ENCODE peak calls at places on chromosomes 1 and 21, in seven cellular contexts. O is GM23248, R is GM12865, W is fibroblast of villous mesenchyme, P is Peyer's patch, Z is esophagus squamous epithelium, X is OCI-LY7. B is an unnamed sample.
A peak's percentile ranks its signal among the peaks of the same experiment; 100 is the strongest.

GRCh38 chr21:39599191-39599966 is 13.4 kb upstream of the B3GALT5 start:
- DNase-seq in O (no peak), R (no peak), W (no peak), P (no peak), Z (no peak), X (no peak), B (no peak)

GRCh38 chr1:162007485-162007884 is 16.2 kb downstream of the OLFML2B start:
- DNase-seq in O (no peak), R (no peak), W (no peak), P (no peak), Z (no peak), X (no peak), B (no peak)

GRCh38 chr21:14366998-14367397 is 15.9 kb downstream of the HSPA13 start:
- DNase-seq in O (no peak), R (no peak), W (no peak), P (no peak), Z (no peak), X (no peak), B (no peak)

GRCh38 chr21:43890042-43890441 is 25.0 kb downstream of the AGPAT3 start:
- DNase-seq in O (no peak), R (no peak), W (no peak), P (no peak), Z (no peak), X (no peak), B (no peak)

GRCh38 chr1:87123610-87124009 is 205.1 kb upstream of the LMO4 start:
- DNase-seq in O (no peak), R (peak; percentile 39), W (no peak), P (no peak), Z (no peak), X (no peak), B (no peak)

GRCh38 chr1:156337052-156337887 is 822 bp downstream of the CCT3 start:
- DNase-seq in O (peak; percentile 35), R (peak; percentile 7), W (peak; percentile 8), P (no peak), Z (no peak), X (peak; percentile 8), B (no peak)

GRCh38 chr1:29508458-29509107 is 272.3 kb downstream of the PTPRU start:
- DNase-seq in O (no peak), R (no peak), W (no peak), P (peak; percentile 4), Z (no peak), X (no peak), B (no peak)

GRCh38 chr1:10870493-10871096 is 74.1 kb upstream of the CASZ1 start:
- DNase-seq in O (no peak), R (no peak), W (no peak), P (peak; percentile 54), Z (no peak), X (no peak), B (no peak)

GRCh38 chr1:17093822-17094393 is 25.3 kb downstream of the PADI2 start:
- DNase-seq in O (no peak), R (no peak), W (no peak), P (no peak), Z (no peak), X (no peak), B (no peak)

GRCh38 chr1:42587753-42588152 is 70.5 kb upstream of the PPIH start:
- DNase-seq in O (no peak), R (no peak), W (no peak), P (no peak), Z (no peak), X (no peak), B (no peak)

GRCh38 chr1:180135535-180135934 is 19.1 kb upstream of the QSOX1 start:
- DNase-seq in O (peak; percentile 20), R (no peak), W (no peak), P (no peak), Z (no peak), X (no peak), B (no peak)

GRCh38 chr1:226950875-226951274 is 10.8 kb downstream of the COQ8A start:
- DNase-seq in O (no peak), R (peak; percentile 29), W (no peak), P (no peak), Z (no peak), X (no peak), B (no peak)

GRCh38 chr1:173503391-173503790 is 26.3 kb downstream of the PRDX6 start:
- DNase-seq in O (peak; percentile 60), R (peak; percentile 19), W (peak; percentile 75), P (no peak), Z (no peak), X (no peak), B (no peak)

GRCh38 chr1:44801491-44802305 is 1.5 kb downstream of the PLK3 start:
- DNase-seq in O (peak; percentile 59), R (no peak), W (no peak), P (peak; percentile 66), Z (no peak), X (no peak), B (no peak)

GRCh38 chr1:244214009-244214967 is 163.2 kb downstream of the ZBTB18 start:
- DNase-seq in O (no peak), R (no peak), W (peak; percentile 94), P (no peak), Z (no peak), X (no peak), B (peak; percentile 100)

GRCh38 chr1:109253803-109254620 is 4.7 kb downstream of the CELSR2 start:
- DNase-seq in O (no peak), R (no peak), W (no peak), P (no peak), Z (no peak), X (peak; percentile 56), B (no peak)

DNA sequence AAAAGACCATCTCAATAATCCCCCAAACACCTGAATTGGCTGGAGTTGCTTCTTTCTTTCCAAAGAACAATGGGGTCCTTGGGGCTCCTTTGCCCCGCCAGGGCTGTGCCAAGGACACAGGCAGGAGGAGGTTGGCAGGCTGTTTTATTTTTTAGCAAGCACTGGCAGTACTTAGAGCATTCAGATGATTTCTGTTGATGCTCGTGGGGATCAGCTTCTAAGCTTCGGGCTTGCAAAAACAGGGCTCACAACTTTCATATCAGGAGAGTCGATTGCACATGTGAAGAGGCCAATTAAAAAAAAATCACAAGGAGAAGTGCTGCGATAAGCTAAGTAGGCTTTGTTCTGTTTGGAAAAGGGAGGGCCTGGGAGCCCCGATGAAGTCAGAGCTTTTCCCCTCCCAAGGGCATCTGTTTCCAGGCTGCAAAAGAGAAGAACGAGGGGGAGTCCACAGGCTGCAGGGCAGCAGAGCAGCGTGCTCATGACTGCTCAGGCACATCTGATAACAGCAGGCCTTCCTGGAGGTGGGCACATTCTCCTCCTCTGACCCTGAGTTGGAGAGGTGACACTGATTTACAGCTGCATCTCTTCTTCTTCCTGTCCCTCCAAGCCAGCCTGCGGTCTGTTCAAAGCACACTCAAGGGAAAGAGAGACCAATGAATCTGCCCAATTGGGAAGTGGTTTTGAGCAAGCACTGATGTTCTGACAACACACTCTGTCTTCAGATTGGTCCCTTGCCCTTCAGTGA is 27.3 kb upstream of the BCAR3 start:
- DNase-seq in O (peak; percentile 45), R (peak; percentile 64), W (peak; percentile 78), P (no peak), Z (no peak), X (peak; percentile 62), B (no peak)
- H3K4me3 ChIP-seq in O (no peak overlapping the region), R (no peak overlapping the region), W (no peak overlapping the region), P (no peak overlapping the region), Z (no peak overlapping the region), X (peak overlapping the region; percentile 51), B (no peak overlapping the region)

DNA sequence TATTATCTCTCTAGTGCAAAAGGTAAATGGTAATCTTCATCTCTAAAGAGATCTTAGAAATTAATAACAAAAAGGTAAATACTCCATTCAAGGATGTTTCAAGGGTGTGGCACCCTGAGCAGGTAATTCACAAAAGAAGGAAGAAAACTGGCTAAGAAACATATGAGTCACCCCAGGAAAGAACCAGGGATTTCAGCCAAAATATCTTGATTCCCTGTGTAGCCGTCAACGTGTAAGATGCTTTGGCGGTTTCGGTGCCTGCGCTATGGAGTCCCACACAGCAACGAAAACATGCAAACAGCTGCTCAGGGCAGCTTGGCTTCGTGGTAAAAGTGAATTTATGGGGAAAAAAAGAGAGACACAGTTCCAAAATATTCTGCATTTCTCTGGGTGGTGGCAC is 3.7 kb downstream of the ITGB2 start:
- DNase-seq in O (no peak), R (no peak), W (no peak), P (no peak), Z (no peak), X (no peak), B (no peak)
- H3K4me3 ChIP-seq in O (no peak overlapping the region), R (no peak overlapping the region), W (no peak overlapping the region), P (no peak overlapping the region), Z (no peak overlapping the region), X (no peak overlapping the region), B (no peak overlapping the region)

GRCh38 chr1:8519167-8519566 is 201.3 kb downstream of the SLC45A1 start:
- DNase-seq in O (no peak), R (no peak), W (no peak), P (no peak), Z (no peak), X (no peak), B (no peak)

GRCh38 chr1:8520483-8520966 is 202.6 kb downstream of the SLC45A1 start:
- DNase-seq in O (no peak), R (no peak), W (no peak), P (no peak), Z (no peak), X (peak; percentile 66), B (no peak)

GRCh38 chr1:8525291-8526275 is 207.7 kb downstream of the SLC45A1 start:
- DNase-seq in O (peak; percentile 86), R (peak; percentile 70), W (peak; percentile 98), P (peak; percentile 89), Z (peak; percentile 17), X (peak; percentile 92), B (peak; percentile 73)

GRCh38 chr1:8524637-8525157 is 206.8 kb downstream of the SLC45A1 start:
- DNase-seq in O (peak; percentile 25), R (peak; percentile 33), W (no peak), P (no peak), Z (no peak), X (peak; percentile 54), B (no peak)

GRCh38 chr1:8523641-8524206 is 205.8 kb downstream of the SLC45A1 start:
- DNase-seq in O (no peak), R (peak; percentile 45), W (no peak), P (no peak), Z (no peak), X (no peak), B (no peak)
- H3K4me3 ChIP-seq in O (no peak overlapping the region), R (no peak overlapping the region), W (no peak overlapping the region), P (no peak overlapping the region), Z (no peak overlapping the region), X (peak overlapping the region; percentile 74), B (no peak overlapping the region)

DNA sequence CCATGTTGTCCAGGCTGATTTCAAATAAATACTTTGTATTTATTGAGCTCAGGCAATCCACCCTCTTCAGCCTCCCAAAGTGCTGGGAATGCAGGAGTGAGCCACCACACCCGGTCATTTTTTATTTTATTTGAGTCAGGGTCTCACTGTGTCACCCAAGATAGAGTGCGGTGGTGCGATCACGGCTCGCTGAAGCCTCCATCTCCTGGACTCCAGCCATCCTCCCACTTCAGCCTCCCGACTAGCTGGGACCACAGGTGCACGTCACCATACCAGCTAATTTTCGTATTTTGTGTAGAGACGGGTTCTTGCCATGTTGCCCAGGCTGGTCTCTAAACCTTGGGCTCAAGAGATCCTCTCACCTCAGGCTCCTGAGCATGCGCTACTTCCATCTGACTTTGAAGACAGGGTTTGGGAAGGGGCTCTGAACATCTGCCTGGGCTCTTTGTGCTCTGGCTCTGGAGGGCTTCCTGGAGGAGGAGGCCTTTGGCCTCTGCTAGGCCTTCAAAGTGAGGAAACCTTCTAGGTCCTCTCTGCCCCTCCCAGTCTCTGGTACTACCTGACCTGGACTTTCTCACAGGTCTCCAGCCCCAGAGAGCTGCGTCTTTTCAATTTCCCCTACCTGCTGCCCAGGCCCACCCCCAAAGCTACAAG is 5.8 kb downstream of the HSPB7 start:
- DNase-seq in O (no peak), R (no peak), W (no peak), P (no peak), Z (no peak), X (no peak), B (no peak)
- H3K4me3 ChIP-seq in O (no peak overlapping the region), R (peak overlapping the region; percentile 49), W (no peak overlapping the region), P (no peak overlapping the region), Z (peak overlapping the region; percentile 58), X (no peak overlapping the region), B (no peak overlapping the region)

GRCh38 chr1:241470908-241471610 is 48.5 kb downstream of the FH start:
- DNase-seq in O (no peak), R (no peak), W (no peak), P (no peak), Z (no peak), X (no peak), B (no peak)
- H3K4me3 ChIP-seq in O (no peak overlapping the region), R (no peak overlapping the region), W (no peak overlapping the region), P (no peak overlapping the region), Z (no peak overlapping the region), X (no peak overlapping the region), B (no peak overlapping the region)